ENCODE peak calls at places on chromosomes 6 and 20, in six cellular contexts. One of them, this sample, is unnamed.

GRCh38 chr6:148168856-148169255 is 173.8 kb upstream of the SASH1 start:
- DNase-seq in SK-N-SH: no peak
- DNase-seq in K562: no peak
- DNase-seq in HepG2: no peak
- DNase-seq in H1: no peak
- DNase-seq in GM12878: no peak
- DNase-seq in this sample: no peak

GRCh38 chr6:168908887-168909286 is 344.8 kb downstream of the THBS2 start:
- DNase-seq in SK-N-SH: no peak
- DNase-seq in K562: no peak
- DNase-seq in HepG2: no peak
- DNase-seq in H1: no peak
- DNase-seq in GM12878: no peak
- DNase-seq in this sample: no peak

GRCh38 chr20:40673442-40673841 is 15.6 kb downstream of the MAFB start:
- DNase-seq in SK-N-SH: no peak
- DNase-seq in K562: no peak
- DNase-seq in HepG2: no peak
- DNase-seq in H1: no peak
- DNase-seq in GM12878: no peak
- DNase-seq in this sample: no peak

GRCh38 chr6:140020207-140020791 is 645.9 kb upstream of the CITED2 start:
- DNase-seq in SK-N-SH: no peak
- DNase-seq in K562: no peak
- DNase-seq in HepG2: no peak
- DNase-seq in H1: no peak
- DNase-seq in GM12878: no peak
- DNase-seq in this sample: no peak

GRCh38 chr6:117489003-117489402 is 6.5 kb downstream of the DCBLD1 start:
- DNase-seq in SK-N-SH: no peak
- DNase-seq in K562: no peak
- DNase-seq in HepG2: no peak
- DNase-seq in H1: no peak
- DNase-seq in GM12878: no peak
- DNase-seq in this sample: no peak

GRCh38 chr6:139028658-139029469 is at the start of gene ABRACL:
- DNase-seq in SK-N-SH: peak; percentile 85
- DNase-seq in K562: peak; percentile 39
- DNase-seq in HepG2: no peak
- DNase-seq in H1: peak; percentile 76
- DNase-seq in GM12878: peak; percentile 45
- DNase-seq in this sample: peak; percentile 56

GRCh38 chr6:100593522-100593921 is 128.8 kb upstream of the SIM1 start:
- DNase-seq in SK-N-SH: no peak
- DNase-seq in K562: no peak
- DNase-seq in HepG2: no peak
- DNase-seq in H1: no peak
- DNase-seq in GM12878: no peak
- DNase-seq in this sample: no peak

GRCh38 chr6:4102687-4103244 is 23.8 kb upstream of the FAM217A start:
- DNase-seq in SK-N-SH: no peak
- DNase-seq in K562: no peak
- DNase-seq in HepG2: peak; percentile 98
- DNase-seq in H1: no peak
- DNase-seq in GM12878: no peak
- DNase-seq in this sample: no peak

GRCh38 chr20:46979603-46980241 is 85.1 kb downstream of the EYA2 start:
- DNase-seq in SK-N-SH: no peak
- DNase-seq in K562: no peak
- DNase-seq in HepG2: no peak
- DNase-seq in H1: no peak
- DNase-seq in GM12878: peak; percentile 20
- DNase-seq in this sample: no peak

DNA sequence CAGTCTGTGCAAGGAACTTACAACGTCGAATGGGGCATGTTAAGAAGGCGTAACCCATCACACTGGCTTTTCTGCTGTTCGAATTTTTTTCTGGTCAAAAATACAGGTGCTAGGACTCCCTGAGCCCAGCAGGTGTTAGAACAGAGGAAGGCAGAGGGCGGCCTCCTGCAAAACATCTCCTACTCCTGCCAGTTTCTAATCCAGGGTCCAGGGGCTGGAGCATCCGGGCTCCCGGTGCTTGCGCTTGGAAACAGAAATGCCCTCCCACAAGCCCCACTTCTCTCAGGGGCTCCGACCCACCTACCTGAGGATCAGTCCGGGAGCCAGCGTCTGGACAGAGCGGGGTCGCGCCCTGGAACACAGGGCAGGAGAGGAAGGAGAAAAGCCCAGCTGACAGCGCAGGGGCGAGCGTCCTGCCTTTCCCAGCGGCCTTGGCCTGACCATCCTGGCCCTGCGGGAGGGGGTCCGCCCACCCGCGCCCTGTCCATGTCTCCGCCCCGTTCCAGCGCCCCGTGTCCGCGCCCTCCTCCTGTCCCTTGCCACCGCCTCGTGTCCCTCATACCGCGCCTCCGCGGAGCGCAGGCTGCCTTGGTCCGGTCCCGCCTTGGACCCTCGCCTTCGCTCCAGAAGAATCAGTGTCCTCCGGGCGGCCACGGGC is 14.8 kb upstream of the LPA start:
- DNase-seq in SK-N-SH: peak; percentile 13
- DNase-seq in K562: no peak
- DNase-seq in HepG2: no peak
- DNase-seq in H1: no peak
- DNase-seq in GM12878: no peak
- DNase-seq in this sample: no peak
- TF ChIP-seq SIN3A in SK-N-SH: no peak
- TF ChIP-seq SIN3A in K562: no peak
- TF ChIP-seq SIN3A in HepG2: no peak
- TF ChIP-seq SIN3A in H1: no peak
- TF ChIP-seq SIN3A in GM12878: no peak
- TF ChIP-seq SIN3A in this sample: no peak

GRCh38 chr6:42021847-42022754 is 28.2 kb upstream of the TAF8 start:
- DNase-seq in SK-N-SH: no peak
- DNase-seq in K562: no peak
- DNase-seq in HepG2: no peak
- DNase-seq in H1: no peak
- DNase-seq in GM12878: no peak
- DNase-seq in this sample: no peak
- H3K4me2 ChIP-seq in SK-N-SH: no peak overlapping the region
- H3K4me2 ChIP-seq in K562: no peak overlapping the region
- H3K4me2 ChIP-seq in HepG2: no peak overlapping the region
- H3K4me2 ChIP-seq in H1: no peak overlapping the region
- H3K4me2 ChIP-seq in GM12878: peak overlapping the region; percentile 77
- H3K4me2 ChIP-seq in this sample: no peak overlapping the region

GRCh38 chr6:2029952-2030351 is 215.5 kb downstream of the GMDS start:
- DNase-seq in SK-N-SH: no peak
- DNase-seq in K562: no peak
- DNase-seq in HepG2: no peak
- DNase-seq in H1: no peak
- DNase-seq in GM12878: no peak
- DNase-seq in this sample: no peak
- H3K4me1 ChIP-seq in SK-N-SH: peaks cover 10% of the 10 kb centered on the region
- H3K4me1 ChIP-seq in K562: no peaks in the 10 kb centered on the region
- H3K4me1 ChIP-seq in HepG2: peaks cover 2% of the 10 kb centered on the region
- H3K4me1 ChIP-seq in H1: no peaks in the 10 kb centered on the region
- H3K4me1 ChIP-seq in GM12878: peaks cover 3% of the 10 kb centered on the region
- H3K4me1 ChIP-seq in this sample: no peaks in the 10 kb centered on the region

DNA sequence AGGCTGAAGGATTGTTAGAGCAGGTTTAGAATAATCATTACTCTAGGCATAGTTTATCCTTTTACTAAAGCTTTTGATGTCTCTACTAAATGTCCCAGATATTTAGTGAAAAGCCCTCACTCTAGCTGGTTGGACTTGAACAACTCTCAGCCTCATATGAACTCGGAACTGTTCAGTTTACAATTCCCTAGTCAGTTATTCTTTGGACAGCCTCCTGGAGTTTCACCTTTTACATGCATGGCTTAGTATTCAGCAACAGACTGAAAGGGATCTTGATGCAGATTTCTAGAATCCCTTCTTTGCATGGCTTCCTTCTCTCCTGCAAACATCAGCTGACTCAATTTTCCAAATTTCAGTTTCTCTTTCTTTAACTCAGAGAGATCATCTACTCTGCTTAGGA is 99.5 kb downstream of the CEP57L1 start:
- DNase-seq in SK-N-SH: no peak
- DNase-seq in K562: no peak
- DNase-seq in HepG2: no peak
- DNase-seq in H1: no peak
- DNase-seq in GM12878: no peak
- DNase-seq in this sample: no peak
- TF ChIP-seq SIN3A in SK-N-SH: no peak
- TF ChIP-seq SIN3A in K562: no peak
- TF ChIP-seq SIN3A in HepG2: no peak
- TF ChIP-seq SIN3A in H1: no peak
- TF ChIP-seq SIN3A in GM12878: no peak
- TF ChIP-seq SIN3A in this sample: no peak

This sample was measured in HCT116.